ENCODE peak calls at places on chromosomes 2 and 18, in five cellular contexts. X is endodermal cell, I is AG04450, V is pancreas, O is choroid plexus epithelial cell. W is an unnamed sample.

GRCh38 chr2:102042196-102043041 is 50.7 kb downstream of the IL1R2 start:
- DNase-seq in O (no peak), X (no peak), V (no peak), I (no peak), W (no peak)

GRCh38 chr2:38406597-38407110 is 29.6 kb upstream of the ATL2 start:
- DNase-seq in X (no peak), O (peak; percentile 25), I (no peak), V (no peak), W (no peak)

GRCh38 chr2:120919771-120920437 is 184.2 kb downstream of the GLI2 start:
- DNase-seq in X (no peak), I (peak; percentile 27), O (peak; percentile 72), V (no peak), W (no peak)

GRCh38 chr18:31211047-31211446 is 48.4 kb upstream of the DSC1 start:
- DNase-seq in I (no peak), V (no peak), X (peak; percentile 59), O (no peak), W (no peak)

GRCh38 chr2:69375494-69376353 is 11.3 kb downstream of the GFPT1 start:
- DNase-seq in X (no peak), O (peak; percentile 49), I (no peak), V (no peak), W (no peak)

GRCh38 chr2:10255189-10256030 is 47.3 kb upstream of the HPCAL1 start:
- DNase-seq in V (peak; percentile 47), X (peak; percentile 36), O (no peak), I (no peak), W (no peak)

GRCh38 chr18:55455938-55456337 is 132.1 kb downstream of the TCF4 start:
- DNase-seq in O (no peak), X (no peak), V (no peak), I (no peak), W (no peak)

GRCh38 chr18:631560-631959 is 25.9 kb upstream of the TYMS start:
- DNase-seq in V (no peak), O (no peak), X (no peak), I (no peak), W (no peak)

GRCh38 chr2:52976132-52976949 is 791.3 kb upstream of the CHAC2 start:
- DNase-seq in I (peak; percentile 6), V (no peak), O (peak; percentile 45), X (peak; percentile 83), W (no peak)
- TF ChIP-seq CTCF in I (peak; percentile 89), V (peak; percentile 32), O (peak; percentile 83), X (peak; percentile 88), W (no peak)

DNA sequence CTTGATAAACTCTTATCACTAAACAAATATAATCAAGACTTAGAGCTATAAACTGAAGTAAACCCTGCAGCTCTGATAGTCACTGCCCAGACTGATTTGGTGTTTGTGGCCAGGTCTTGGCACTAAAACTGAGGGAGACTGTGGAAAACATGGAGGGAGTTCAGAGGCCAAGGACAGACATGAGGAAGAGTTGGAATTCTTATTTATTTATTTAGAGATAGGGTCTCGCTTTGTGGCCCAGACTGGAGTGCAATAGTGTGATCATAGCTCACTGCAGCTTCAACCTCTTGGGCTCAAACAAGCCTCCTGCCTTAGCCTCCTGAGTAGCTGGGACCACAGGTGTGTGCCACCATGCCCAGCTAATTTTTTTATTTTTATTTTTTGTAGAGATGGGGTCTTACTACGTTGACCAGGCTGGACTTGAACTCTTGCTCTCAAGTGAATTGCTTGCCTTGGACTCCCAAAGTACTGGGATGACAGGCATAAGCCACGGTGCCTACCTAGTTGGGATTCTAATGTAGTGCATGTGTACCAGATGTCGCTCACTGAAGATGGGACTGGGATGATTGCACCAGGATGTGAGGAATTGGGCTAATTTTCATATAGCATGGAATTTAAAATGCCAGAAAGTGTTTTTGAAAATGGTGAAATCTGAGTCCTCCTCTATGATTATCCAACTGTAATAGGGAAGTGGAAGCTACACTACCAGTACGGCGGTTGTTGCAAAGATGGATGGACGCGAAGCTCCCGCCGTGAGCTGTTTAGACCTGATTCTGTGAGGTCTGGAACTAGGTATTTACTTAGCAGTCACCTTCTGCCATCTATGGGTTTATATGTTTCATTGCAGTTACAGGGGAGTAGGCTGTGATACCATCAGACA is 52.7 kb upstream of the CTLA4 start:
- DNase-seq in I (peak; percentile 42), X (peak; percentile 70), O (peak; percentile 93), V (no peak), W (peak; percentile 63)
- H3K4me3 ChIP-seq in I (no peak overlapping the region), X (no peak overlapping the region), O (no peak overlapping the region), V (no peak overlapping the region), W (no peak overlapping the region)

GRCh38 chr18:69943021-69943420 is 4.7 kb downstream of the CD226 start:
- DNase-seq in O (peak; percentile 22), V (no peak), I (no peak), X (no peak), W (no peak)
- TF ChIP-seq CTCF in O (peak; percentile 61), V (no peak), I (peak; percentile 7), X (peak; percentile 60), W (peak; percentile 7)

DNA sequence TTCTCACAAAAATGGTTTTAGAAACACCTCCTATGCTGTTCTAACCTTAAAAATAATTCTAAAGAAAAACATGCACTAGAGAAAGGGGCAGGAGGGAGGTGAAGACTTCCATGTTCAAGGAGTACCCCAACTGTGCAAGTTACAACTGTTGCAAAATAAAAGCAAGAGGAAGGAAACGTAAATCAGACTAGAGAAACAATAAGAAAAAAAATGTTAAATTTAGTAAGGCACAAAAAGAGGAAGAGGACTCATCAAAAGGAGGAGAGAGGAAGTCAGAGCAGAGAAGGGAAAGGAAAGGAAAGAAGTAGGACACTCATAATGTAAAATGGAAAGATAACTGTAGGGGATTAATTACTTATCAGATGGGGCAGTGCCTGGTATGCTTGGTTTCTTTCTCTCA is 34.1 kb downstream of the RAPH1 start:
- DNase-seq in V (no peak), O (no peak), X (no peak), I (no peak), W (no peak)
- H3K4me3 ChIP-seq in V (no peak overlapping the region), O (no peak overlapping the region), X (no peak overlapping the region), I (no peak overlapping the region), W (no peak overlapping the region)

DNA sequence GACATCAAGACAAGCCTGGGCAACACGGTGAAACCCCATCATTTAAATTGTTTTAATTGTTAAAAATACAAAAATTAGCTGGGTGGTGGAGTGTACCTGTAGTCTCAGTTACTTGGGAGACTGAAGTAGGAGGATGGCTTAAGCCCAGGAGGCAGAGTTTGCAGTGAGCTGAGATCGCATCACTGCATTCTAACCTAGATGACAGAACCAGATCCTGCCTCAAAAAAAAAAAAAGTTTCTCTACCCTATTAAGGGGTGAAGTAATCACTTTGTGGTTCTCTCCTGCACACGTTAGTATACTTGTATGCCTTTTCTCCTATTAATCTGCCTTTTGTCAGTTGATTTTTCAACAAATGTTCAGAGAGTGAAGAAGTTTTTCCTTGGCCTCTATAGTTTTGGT is 18.1 kb upstream of the PUM2 start:
- DNase-seq in O (no peak), X (no peak), I (no peak), V (no peak), W (no peak)
- TF ChIP-seq CTCF in O (no peak), X (no peak), I (no peak), V (no peak), W (no peak)

DNA sequence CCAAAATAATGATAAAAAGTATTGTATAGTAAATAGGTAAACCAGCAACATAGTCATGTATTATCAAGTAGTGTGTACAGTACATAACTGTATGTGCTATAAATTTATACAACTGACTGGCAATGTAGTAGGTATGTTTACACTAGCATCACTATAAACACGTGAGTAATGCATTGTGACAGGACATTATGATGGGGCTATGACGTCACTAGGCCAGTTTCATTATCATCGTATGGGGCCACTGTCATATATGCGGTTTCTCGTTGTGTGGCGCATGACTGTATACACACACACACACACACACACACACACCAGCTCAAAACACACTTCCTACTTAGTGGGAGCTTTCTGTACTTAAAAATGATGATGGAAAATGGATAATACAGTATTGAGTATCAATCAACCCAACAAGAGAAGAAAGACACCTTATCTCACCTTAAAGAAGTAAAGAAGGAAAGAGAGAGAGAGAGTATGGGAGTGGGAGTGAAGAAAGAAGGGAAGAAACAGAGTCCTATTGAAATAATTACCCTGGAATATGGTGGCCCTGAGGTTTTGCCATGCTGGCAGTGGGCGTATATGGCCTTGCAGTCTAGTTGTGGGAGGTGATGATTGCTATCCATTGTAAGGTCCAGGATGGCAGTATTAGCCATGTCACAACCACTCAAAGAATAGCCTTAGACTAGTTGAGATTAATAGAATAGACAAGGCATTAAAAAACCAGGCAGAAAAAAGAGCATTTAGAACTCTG is 186.4 kb upstream of the ZNF521 start:
- DNase-seq in O (no peak), V (no peak), I (no peak), X (no peak), W (no peak)
- H3K4me3 ChIP-seq in O (no peak overlapping the region), V (no peak overlapping the region), I (no peak overlapping the region), X (no peak overlapping the region), W (no peak overlapping the region)

GRCh38 chr2:23565374-23565773 is 180.4 kb downstream of the KLHL29 start:
- DNase-seq in I (no peak), O (no peak), X (no peak), V (no peak), W (no peak)

GRCh38 chr2:23564618-23564967 is 179.6 kb downstream of the KLHL29 start:
- DNase-seq in X (no peak), V (no peak), I (no peak), O (no peak), W (no peak)

GRCh38 chr2:23567382-23567781 is 182.4 kb downstream of the KLHL29 start:
- DNase-seq in I (no peak), O (no peak), V (no peak), X (no peak), W (no peak)

GRCh38 chr2:23565814-23566213 is 180.8 kb downstream of the KLHL29 start:
- DNase-seq in V (no peak), X (no peak), I (no peak), O (no peak), W (no peak)

DNA sequence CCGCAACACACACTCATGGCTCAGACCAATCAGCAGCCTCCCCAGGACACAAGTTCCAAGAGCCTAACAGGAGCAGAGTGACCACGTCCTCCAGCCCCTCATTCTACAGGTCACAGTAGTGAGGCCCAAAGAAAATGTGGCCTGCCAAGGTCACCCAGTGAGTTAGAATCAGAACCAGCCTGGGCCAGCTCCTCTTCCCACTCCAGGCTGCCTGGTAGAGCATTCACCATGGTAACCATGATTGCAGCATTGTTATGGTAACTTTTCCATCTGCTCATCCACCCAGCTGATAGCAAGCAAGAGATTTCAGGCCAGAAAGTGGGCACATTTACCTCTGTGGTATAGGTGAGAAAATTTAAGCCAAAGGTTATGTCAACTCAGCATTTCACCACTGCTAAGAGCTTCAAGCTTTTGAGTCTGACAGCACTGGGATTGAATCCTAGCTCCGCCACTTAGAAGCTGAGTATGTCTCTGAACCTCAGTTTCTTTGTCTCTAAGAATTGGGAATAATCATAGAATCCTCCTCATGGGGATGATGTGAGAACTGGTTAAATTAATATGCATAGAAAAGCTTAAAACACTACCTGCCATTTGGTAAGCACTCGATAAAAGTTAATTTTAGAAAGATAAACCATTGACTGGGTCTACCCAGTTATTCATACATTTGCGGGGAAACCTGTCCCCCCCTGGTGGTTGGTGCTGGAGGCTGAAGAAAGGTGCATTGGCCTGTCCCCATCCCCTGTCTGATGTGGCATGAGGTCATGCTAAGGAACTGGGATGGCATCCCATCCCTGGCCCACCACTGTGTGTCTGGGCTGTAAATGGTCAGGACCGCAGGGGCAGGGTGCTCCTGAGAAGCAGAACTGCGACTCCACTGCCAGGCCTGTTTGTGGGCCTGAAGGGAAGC is 181.5 kb downstream of the KLHL29 start:
- DNase-seq in O (peak; percentile 39), I (no peak), X (peak; percentile 87), V (no peak), W (no peak)
- TF ChIP-seq CTCF in O (peak; percentile 66), I (peak; percentile 44), X (peak; percentile 89), V (no peak), W (peak; percentile 38)

W was measured in AG09309.